ENCODE peak calls at places on chromosomes 12 and 14, in four cellular contexts. V, H, T and X are unnamed samples.
A peak's percentile ranks its signal among the peaks of the same experiment; 100 is the strongest.

GRCh38 chr14:37594238-37594915 is 672 bp downstream of the FOXA1 start:
- DNase-seq in V (peak; percentile 75), H (no peak), T (peak; percentile 89), X (peak; percentile 99)

GRCh38 chr12:54126696-54127537 is 61.9 kb downstream of the SMUG1 start:
- DNase-seq in V (peak; percentile 55), H (no peak), T (no peak), X (no peak)

GRCh38 chr14:67623114-67623513 is 3.4 kb downstream of the ARG2 start:
- DNase-seq in V (no peak), H (no peak), T (no peak), X (peak; percentile 70)

GRCh38 chr12:15435597-15435996 is 113.3 kb downstream of the PTPRO start:
- DNase-seq in V (no peak), H (no peak), T (no peak), X (no peak)

GRCh38 chr12:68980476-68981212 is 47.7 kb upstream of the CPM start:
- DNase-seq in V (no peak), H (no peak), T (no peak), X (no peak)

GRCh38 chr14:76580399-76580798 is 180.9 kb upstream of the VASH1 start:
- DNase-seq in V (no peak), H (no peak), T (no peak), X (no peak)

GRCh38 chr14:90644882-90645281 is 171.3 kb downstream of the TTC7B start:
- DNase-seq in V (no peak), H (no peak), T (no peak), X (peak; percentile 39)

GRCh38 chr12:27521066-27521465 is 2.9 kb upstream of the PPFIBP1 start:
- DNase-seq in V (no peak), H (no peak), T (peak; percentile 36), X (no peak)

GRCh38 chr12:2384533-2385328 is 331.9 kb downstream of the CACNA1C start:
- DNase-seq in V (no peak), H (no peak), T (no peak), X (no peak)

GRCh38 chr14:36070056-36071043 is 106.2 kb downstream of the PTCSC3 start:
- DNase-seq in V (peak; percentile 57), H (peak; percentile 44), T (peak; percentile 61), X (peak; percentile 84)

GRCh38 chr14:69673099-69673498 is 61.7 kb downstream of the SUSD6 start:
- DNase-seq in V (no peak), H (no peak), T (no peak), X (no peak)

GRCh38 chr14:24848427-24848826 is 201.5 kb downstream of the STXBP6 start:
- DNase-seq in V (no peak), H (no peak), T (no peak), X (no peak)

GRCh38 chr14:102539544-102540309 is 30.2 kb upstream of the ANKRD9 start:
- DNase-seq in V (no peak), H (no peak), T (peak; percentile 68), X (peak; percentile 86)

GRCh38 chr12:120688527-120689071 is 1.6 kb downstream of the MLEC start:
- DNase-seq in V (no peak), H (no peak), T (peak; percentile 31), X (no peak)

GRCh38 chr14:24956104-24956503 is 93.8 kb downstream of the STXBP6 start:
- DNase-seq in V (no peak), H (no peak), T (no peak), X (no peak)

GRCh38 chr12:95943231-95943842 is at the start of gene AMDHD1:
- DNase-seq in V (peak; percentile 80), H (no peak), T (no peak), X (peak; percentile 45)

GRCh38 chr12:114529956-114530355 is 124.0 kb upstream of the TBX5 start:
- DNase-seq in V (no peak), H (no peak), T (no peak), X (no peak)

GRCh38 chr12:114530417-114530816 is 124.5 kb upstream of the TBX5 start:
- DNase-seq in V (no peak), H (no peak), T (no peak), X (no peak)

GRCh38 chr12:114528766-114529165 is 122.8 kb upstream of the TBX5 start:
- DNase-seq in V (no peak), H (no peak), T (no peak), X (no peak)
- TF ChIP-seq PHF8 in V (no peak), H (no peak), T (no peak), X (no peak)

GRCh38 chr14:87967496-87967895 is 25.5 kb downstream of the GALC start:
- DNase-seq in V (no peak), H (no peak), T (no peak), X (no peak)
- TF ChIP-seq CEBPB in V (no peak), H (no peak), T (no peak), X (no peak)

GRCh38 chr12:71958993-71959588 is 20.4 kb downstream of the TPH2 start:
- DNase-seq in V (no peak), H (no peak), T (no peak), X (no peak)
- TF ChIP-seq MAX in V (no peak), H (no peak), T (no peak), X (no peak)

GRCh38 chr14:86153480-86153879 is 623.5 kb downstream of the FLRT2 start:
- DNase-seq in V (no peak), H (no peak), T (no peak), X (no peak)
- TF ChIP-seq PHF8 in V (no peak), H (no peak), T (no peak), X (no peak)

DNA sequence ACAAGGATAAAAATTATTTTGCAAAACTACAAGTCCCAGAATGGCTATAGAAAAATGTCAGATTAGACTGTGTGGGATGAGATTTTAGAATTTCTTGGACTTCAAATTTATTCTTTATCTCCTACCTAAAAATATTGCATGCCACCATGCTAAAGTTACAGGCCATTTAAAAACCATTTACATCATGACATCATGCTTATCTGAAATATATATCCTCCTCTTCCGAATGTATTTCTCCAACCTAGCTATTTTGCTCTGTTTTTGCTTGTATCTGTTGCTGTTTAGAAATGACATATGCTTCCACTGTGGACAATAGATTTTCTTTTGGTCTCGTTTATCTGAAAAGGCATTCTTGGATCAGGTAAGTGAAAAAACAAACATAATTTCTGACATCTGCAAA is 471.7 kb downstream of the LRFN5 start:
- DNase-seq in V (no peak), H (no peak), T (no peak), X (no peak)
- TF ChIP-seq CEBPB in V (no peak), H (no peak), T (no peak), X (no peak)

GRCh38 chr12:49414364-49414763 is 47.1 kb downstream of the SPATS2 start:
- DNase-seq in V (no peak), H (no peak), T (no peak), X (no peak)
- TF ChIP-seq MAX in V (no peak), H (no peak), T (no peak), X (no peak)

GRCh38 chr12:63889721-63890509 is 45.4 kb downstream of the SRGAP1 start:
- DNase-seq in V (no peak), H (no peak), T (no peak), X (peak; percentile 74)
- TF ChIP-seq PHF8 in V (no peak), H (no peak), T (no peak), X (no peak)

DNA sequence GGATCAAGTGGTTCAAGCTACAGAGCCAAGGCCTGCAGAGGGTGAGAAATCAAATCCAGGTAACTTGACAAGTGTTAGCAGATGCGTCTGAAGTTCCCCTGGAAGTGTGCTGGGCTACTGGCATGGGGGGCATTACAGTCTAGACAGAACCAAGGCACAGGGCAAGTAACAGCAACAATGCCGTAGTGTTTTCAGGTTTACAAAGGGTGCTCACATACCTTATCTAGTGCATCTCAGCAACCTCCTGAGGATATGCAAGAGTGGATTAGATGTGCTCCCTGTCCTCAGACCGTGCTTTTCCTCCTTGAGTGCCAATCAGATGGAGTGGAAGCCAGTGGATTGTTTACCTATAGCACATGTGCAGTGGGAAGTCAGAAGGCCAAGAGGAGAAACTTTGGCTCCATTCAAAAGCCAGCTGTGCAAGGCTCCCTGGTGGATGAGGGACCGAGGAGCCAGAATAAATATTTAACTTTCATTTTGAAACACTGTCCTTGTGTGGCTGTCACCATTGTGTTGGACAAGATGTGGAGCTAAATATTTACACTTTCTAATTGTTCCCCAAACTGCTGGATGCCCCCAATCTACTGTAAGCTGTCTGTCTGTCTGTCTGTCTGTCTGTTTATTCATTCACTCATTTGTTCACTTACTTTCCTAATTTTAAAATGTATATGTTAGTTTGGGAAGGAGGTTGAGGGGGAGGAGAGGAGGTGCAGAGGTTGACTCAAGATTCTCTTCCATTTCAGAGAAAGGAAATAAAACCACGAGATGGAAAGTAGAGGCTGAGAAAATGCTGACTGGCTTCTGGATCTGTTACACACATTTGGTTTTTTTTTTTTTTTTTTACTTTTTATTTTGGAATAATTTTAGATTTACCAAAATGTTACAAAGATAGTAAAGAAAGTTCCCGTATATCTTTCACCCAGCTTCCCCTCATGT is 184.0 kb upstream of the PARP11 start:
- DNase-seq in V (no peak), H (no peak), T (no peak), X (peak; percentile 81)
- TF ChIP-seq CEBPB in V (no peak), H (no peak), T (no peak), X (no peak)

GRCh38 chr14:52078093-52078492 is 9.2 kb upstream of the NID2 start:
- DNase-seq in V (no peak), H (no peak), T (no peak), X (no peak)

GRCh38 chr14:52080817-52081755 is 12.2 kb upstream of the NID2 start:
- DNase-seq in V (peak; percentile 14), H (no peak), T (no peak), X (peak; percentile 23)

GRCh38 chr14:52078721-52079120 is 9.9 kb upstream of the NID2 start:
- DNase-seq in V (no peak), H (no peak), T (no peak), X (no peak)

GRCh38 chr14:52080171-52080800 is 11.4 kb upstream of the NID2 start:
- DNase-seq in V (no peak), H (no peak), T (no peak), X (no peak)

GRCh38 chr14:52079239-52079956 is 10.5 kb upstream of the NID2 start:
- DNase-seq in V (no peak), H (no peak), T (no peak), X (peak; percentile 71)
- TF ChIP-seq MAX in V (no peak), H (no peak), T (no peak), X (no peak)

GRCh38 chr12:88574278-88574677 is 6.0 kb downstream of the KITLG start:
- DNase-seq in V (no peak), H (no peak), T (no peak), X (no peak)
- TF ChIP-seq PHF8 in V (no peak), H (no peak), T (no peak), X (no peak)